ENCODE peak calls at places on chromosome 1, in five cellular contexts. One of them, this sample, is unnamed. For H3K4me1, the result is how much of the 10 kb centered on the place peaks cover.

GRCh38 chr1:111729271-111729921 is 9.8 kb downstream of the INKA2 start:
- DNase-seq in K562: no peak
- DNase-seq in HCT116: no peak
- DNase-seq in HepG2: no peak
- DNase-seq in GM12878: no peak
- DNase-seq in this sample: no peak

GRCh38 chr1:61403863-61404615 is 320.9 kb downstream of the TM2D1 start:
- DNase-seq in GM12878: no peak
- DNase-seq in K562: no peak
- DNase-seq in HepG2: no peak
- DNase-seq in HCT116: no peak
- DNase-seq in this sample: no peak

GRCh38 chr1:181910905-181911304 is 150.6 kb downstream of the ZNF648 start:
- DNase-seq in GM12878: no peak
- DNase-seq in HepG2: no peak
- DNase-seq in K562: no peak
- DNase-seq in HCT116: no peak
- DNase-seq in this sample: no peak

GRCh38 chr1:147717051-147717705 is 43.2 kb downstream of the GJA5 start:
- DNase-seq in HCT116: peak
- DNase-seq in K562: no peak
- DNase-seq in GM12878: no peak
- DNase-seq in HepG2: peak
- DNase-seq in this sample: no peak

GRCh38 chr1:61053712-61054608 is 28.4 kb upstream of the NFIA start:
- DNase-seq in HCT116: no peak
- DNase-seq in HepG2: no peak
- DNase-seq in GM12878: no peak
- DNase-seq in K562: peak
- DNase-seq in this sample: peak

GRCh38 chr1:232737917-232738316 is 67.3 kb upstream of the MAP10 start:
- DNase-seq in K562: no peak
- DNase-seq in HepG2: no peak
- DNase-seq in HCT116: no peak
- DNase-seq in GM12878: no peak
- DNase-seq in this sample: no peak

GRCh38 chr1:19735419-19736127 is 64.1 kb downstream of the TMCO4 start:
- DNase-seq in HepG2: no peak
- DNase-seq in GM12878: no peak
- DNase-seq in K562: no peak
- DNase-seq in HCT116: no peak
- DNase-seq in this sample: no peak

GRCh38 chr1:187718527-187718926 is 889.8 kb downstream of the PLA2G4A start:
- DNase-seq in HepG2: no peak
- DNase-seq in HCT116: no peak
- DNase-seq in GM12878: no peak
- DNase-seq in K562: no peak
- DNase-seq in this sample: no peak

GRCh38 chr1:113147826-113148225 is 74.8 kb downstream of the LRIG2 start:
- DNase-seq in HCT116: no peak
- DNase-seq in K562: no peak
- DNase-seq in HepG2: no peak
- DNase-seq in GM12878: no peak
- DNase-seq in this sample: no peak

GRCh38 chr1:109094377-109094803 is 3.8 kb downstream of the TMEM167B start:
- DNase-seq in HCT116: no peak
- DNase-seq in HepG2: no peak
- DNase-seq in GM12878: no peak
- DNase-seq in K562: no peak
- DNase-seq in this sample: no peak

GRCh38 chr1:32964461-32965250 is at the start of gene RNF19B:
- DNase-seq in HCT116: peak
- DNase-seq in HepG2: peak
- DNase-seq in GM12878: peak
- DNase-seq in K562: peak
- DNase-seq in this sample: peak

GRCh38 chr1:90856608-90857007 is 139.5 kb upstream of the BARHL2 start:
- DNase-seq in GM12878: no peak
- DNase-seq in HCT116: no peak
- DNase-seq in HepG2: no peak
- DNase-seq in K562: no peak
- DNase-seq in this sample: no peak

GRCh38 chr1:16088996-16089395 is 15.5 kb upstream of the FAM131C start:
- DNase-seq in GM12878: no peak
- DNase-seq in HCT116: no peak
- DNase-seq in HepG2: no peak
- DNase-seq in K562: peak
- DNase-seq in this sample: no peak

GRCh38 chr1:17799642-17800041 is 44.5 kb downstream of the ACTL8 start:
- DNase-seq in K562: no peak
- DNase-seq in HCT116: no peak
- DNase-seq in GM12878: no peak
- DNase-seq in HepG2: no peak
- DNase-seq in this sample: no peak

GRCh38 chr1:17795081-17795809 is 40.1 kb downstream of the ACTL8 start:
- DNase-seq in HepG2: no peak
- DNase-seq in K562: no peak
- DNase-seq in GM12878: no peak
- DNase-seq in HCT116: no peak
- DNase-seq in this sample: no peak

GRCh38 chr1:17795836-17796645 is 40.9 kb downstream of the ACTL8 start:
- DNase-seq in HepG2: no peak
- DNase-seq in GM12878: no peak
- DNase-seq in K562: no peak
- DNase-seq in HCT116: no peak
- DNase-seq in this sample: no peak

GRCh38 chr1:17798799-17799382 is 43.8 kb downstream of the ACTL8 start:
- DNase-seq in HepG2: no peak
- DNase-seq in GM12878: no peak
- DNase-seq in HCT116: no peak
- DNase-seq in K562: no peak
- DNase-seq in this sample: no peak

GRCh38 chr1:17798011-17798410 is 42.9 kb downstream of the ACTL8 start:
- DNase-seq in K562: no peak
- DNase-seq in HCT116: no peak
- DNase-seq in HepG2: no peak
- DNase-seq in GM12878: no peak
- DNase-seq in this sample: no peak
- H3K4me1 ChIP-seq in K562: under half
- H3K4me1 ChIP-seq in HCT116: under half
- H3K4me1 ChIP-seq in HepG2: under half
- H3K4me1 ChIP-seq in GM12878: under half
- H3K4me1 ChIP-seq in this sample: under half

DNA sequence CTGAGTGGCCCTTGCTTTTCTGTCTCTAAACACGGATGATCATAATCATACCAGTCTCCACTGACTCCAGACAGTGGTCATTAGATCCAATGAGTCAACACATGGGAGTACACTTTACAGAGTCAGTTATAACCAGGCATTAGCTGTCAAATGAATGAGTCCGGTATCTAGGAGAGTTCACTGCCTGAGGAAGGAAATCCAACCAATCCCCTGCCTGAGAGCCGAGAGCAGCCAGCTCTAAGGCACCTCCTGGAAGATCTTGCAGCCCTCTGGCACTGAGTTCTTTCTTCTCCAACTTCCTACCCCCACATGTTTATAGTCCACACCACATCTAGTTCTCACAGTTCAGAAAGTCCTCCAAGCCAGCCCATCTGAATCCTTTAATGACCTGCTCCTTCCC is 29.4 kb upstream of the RBM15 start:
- DNase-seq in GM12878: no peak
- DNase-seq in HepG2: no peak
- DNase-seq in HCT116: no peak
- DNase-seq in K562: no peak
- DNase-seq in this sample: no peak
- TF ChIP-seq ZBTB33 in GM12878: no peak
- TF ChIP-seq ZBTB33 in HepG2: no peak
- TF ChIP-seq ZBTB33 in HCT116: no peak
- TF ChIP-seq ZBTB33 in K562: no peak
- TF ChIP-seq ZBTB33 in this sample: no peak

GRCh38 chr1:154848983-154849382 is 21.1 kb downstream of the KCNN3 start:
- DNase-seq in HepG2: no peak
- DNase-seq in HCT116: no peak
- DNase-seq in K562: no peak
- DNase-seq in GM12878: no peak
- DNase-seq in this sample: no peak
- H3K4me1 ChIP-seq in HepG2: under half
- H3K4me1 ChIP-seq in HCT116: under half
- H3K4me1 ChIP-seq in K562: under half
- H3K4me1 ChIP-seq in GM12878: under half
- H3K4me1 ChIP-seq in this sample: under half

GRCh38 chr1:24903955-24904730 is 25.9 kb downstream of the RUNX3 start:
- DNase-seq in HCT116: no peak
- DNase-seq in GM12878: no peak
- DNase-seq in K562: no peak
- DNase-seq in HepG2: no peak
- DNase-seq in this sample: no peak
- TF ChIP-seq ZBTB33 in HCT116: no peak
- TF ChIP-seq ZBTB33 in GM12878: no peak
- TF ChIP-seq ZBTB33 in K562: no peak
- TF ChIP-seq ZBTB33 in HepG2: no peak
- TF ChIP-seq ZBTB33 in this sample: no peak

DNA sequence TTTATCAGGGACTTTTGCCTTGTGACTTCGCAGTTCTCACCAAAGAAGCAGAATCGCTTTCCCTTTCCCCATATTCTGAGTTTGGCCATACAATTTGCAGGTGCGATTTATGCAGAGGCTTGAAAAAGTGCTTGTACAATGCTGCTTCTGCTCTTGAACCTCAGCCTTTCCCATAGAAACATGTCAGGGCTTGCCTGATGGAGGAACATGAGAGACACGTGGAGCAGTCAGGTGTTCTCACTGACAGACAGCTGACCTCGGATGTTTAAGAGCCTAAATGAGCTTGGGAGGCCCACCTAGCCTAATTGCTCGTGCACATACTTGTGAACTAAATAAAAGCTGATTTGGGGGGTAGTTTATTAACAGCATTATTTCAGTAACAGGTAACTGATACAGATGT is 290.0 kb downstream of the S1PR1 start:
- DNase-seq in HepG2: no peak
- DNase-seq in K562: no peak
- DNase-seq in GM12878: no peak
- DNase-seq in HCT116: no peak
- DNase-seq in this sample: no peak
- H3K4me1 ChIP-seq in HepG2: under half
- H3K4me1 ChIP-seq in K562: under half
- H3K4me1 ChIP-seq in GM12878: under half
- H3K4me1 ChIP-seq in HCT116: under half
- H3K4me1 ChIP-seq in this sample: under half

GRCh38 chr1:34785875-34786470 is 5.0 kb downstream of the GJB3 start:
- DNase-seq in GM12878: no peak
- DNase-seq in K562: no peak
- DNase-seq in HepG2: no peak
- DNase-seq in HCT116: no peak
- DNase-seq in this sample: no peak

GRCh38 chr1:34786521-34787325 is 5.7 kb downstream of the GJB3 start:
- DNase-seq in HCT116: no peak
- DNase-seq in K562: peak
- DNase-seq in GM12878: peak
- DNase-seq in HepG2: peak
- DNase-seq in this sample: peak

GRCh38 chr1:34785231-34785874 is 4.3 kb downstream of the GJB3 start:
- DNase-seq in K562: no peak
- DNase-seq in HepG2: no peak
- DNase-seq in GM12878: no peak
- DNase-seq in HCT116: no peak
- DNase-seq in this sample: no peak

GRCh38 chr1:34784751-34785221 is 3.8 kb downstream of the GJB3 start:
- DNase-seq in HCT116: no peak
- DNase-seq in GM12878: no peak
- DNase-seq in K562: no peak
- DNase-seq in HepG2: no peak
- DNase-seq in this sample: no peak

DNA sequence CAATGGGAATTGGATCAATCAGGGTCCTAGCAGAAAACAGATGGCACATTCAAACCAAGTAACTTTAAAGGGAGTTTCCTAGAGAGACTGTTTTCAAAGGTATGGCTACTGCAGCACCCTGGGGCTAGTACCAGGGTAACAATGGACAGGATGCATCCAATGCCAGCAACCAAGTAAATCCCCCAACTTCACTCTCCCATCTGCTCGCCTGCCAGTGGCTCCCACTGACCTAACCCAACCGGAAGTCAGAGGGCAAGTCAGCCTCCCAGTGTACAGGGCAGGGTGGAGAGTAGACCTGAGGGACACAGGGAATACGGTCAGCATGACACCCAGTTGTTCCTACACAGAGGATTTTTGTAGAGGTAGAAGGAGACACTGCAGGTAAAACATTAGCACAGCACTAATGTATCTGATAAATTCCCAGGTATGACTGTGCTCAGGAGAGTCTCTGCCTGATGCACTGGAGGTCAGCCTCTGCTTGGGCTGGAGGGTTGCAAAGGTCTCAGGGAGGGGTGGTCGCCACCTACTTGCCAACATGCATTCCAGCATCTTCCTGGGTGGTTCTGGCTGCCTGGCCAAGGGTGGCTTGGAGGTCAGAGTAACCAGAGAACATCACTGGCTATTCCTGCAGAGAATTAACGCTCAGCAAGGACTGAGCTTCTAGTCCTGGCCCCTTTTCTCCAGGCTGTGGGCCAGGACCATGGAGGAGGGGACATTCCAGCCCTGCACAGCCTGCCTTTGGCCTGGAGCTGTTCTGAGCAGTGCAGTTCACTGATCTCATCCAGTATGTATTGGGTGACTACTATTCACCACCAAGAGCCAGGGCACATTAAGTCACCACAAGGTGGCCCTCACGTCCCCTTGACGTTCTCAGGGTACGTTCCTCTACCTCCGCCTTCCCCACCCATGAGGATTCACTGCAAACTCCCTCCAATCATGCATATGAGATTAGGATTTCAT is 5.1 kb upstream of the GJA4 start:
- DNase-seq in GM12878: no peak
- DNase-seq in K562: peak
- DNase-seq in HepG2: peak
- DNase-seq in HCT116: no peak
- DNase-seq in this sample: no peak
- TF ChIP-seq ZBTB33 in GM12878: no peak
- TF ChIP-seq ZBTB33 in K562: no peak
- TF ChIP-seq ZBTB33 in HepG2: no peak
- TF ChIP-seq ZBTB33 in HCT116: no peak
- TF ChIP-seq ZBTB33 in this sample: no peak

GRCh38 chr1:31645274-31645568 is 545 bp upstream of the PEF1 start:
- DNase-seq in HCT116: no peak
- DNase-seq in HepG2: no peak
- DNase-seq in K562: no peak
- DNase-seq in GM12878: no peak
- DNase-seq in this sample: no peak

GRCh38 chr1:31643976-31644559 is 608 bp downstream of the PEF1 start:
- DNase-seq in K562: no peak
- DNase-seq in GM12878: no peak
- DNase-seq in HCT116: no peak
- DNase-seq in HepG2: no peak
- DNase-seq in this sample: no peak

GRCh38 chr1:31646259-31646960 is 1.7 kb upstream of the PEF1 start:
- DNase-seq in GM12878: no peak
- DNase-seq in HepG2: no peak
- DNase-seq in K562: no peak
- DNase-seq in HCT116: no peak
- DNase-seq in this sample: no peak

GRCh38 chr1:31642897-31643296 is 1.8 kb downstream of the PEF1 start:
- DNase-seq in HCT116: no peak
- DNase-seq in GM12878: no peak
- DNase-seq in K562: no peak
- DNase-seq in HepG2: no peak
- DNase-seq in this sample: no peak

GRCh38 chr1:31644560-31645273 is at the start of gene PEF1:
- DNase-seq in HCT116: peak
- DNase-seq in K562: peak
- DNase-seq in GM12878: peak
- DNase-seq in HepG2: peak
- DNase-seq in this sample: peak
- H3K4me1 ChIP-seq in HCT116: under half
- H3K4me1 ChIP-seq in K562: under half
- H3K4me1 ChIP-seq in GM12878: under half
- H3K4me1 ChIP-seq in HepG2: half or more
- H3K4me1 ChIP-seq in this sample: under half

This sample was measured in SK-N-SH.